ENCODE peak calls at places on chromosomes 3 and 15, in eight cellular contexts. E is fibroblast of lung, K is uterus, J is lower lobe of right lung, V is astrocyte, Y is pancreas, I is epithelial cell of esophagus, G is epithelial cell of proximal tubule. Q is an unnamed sample.

GRCh38 chr15:68277131-68277604 is 377 bp upstream of the FEM1B start:
- DNase-seq in E (peak), K (no peak), J (peak), V (peak), Y (no peak), I (peak), G (no peak), Q (no peak)

GRCh38 chr3:59374812-59375211 is 325.0 kb upstream of the CFAP20DC start:
- DNase-seq in E (no peak), K (no peak), J (no peak), V (no peak), Y (no peak), I (no peak), G (no peak), Q (no peak)

GRCh38 chr3:90145094-90145810 is 1037.8 kb downstream of the EPHA3 start:
- DNase-seq in E (no peak), K (no peak), J (no peak), V (no peak), Y (no peak), I (no peak), G (no peak), Q (no peak)

GRCh38 chr3:17287006-17287689 is 402.4 kb downstream of the PLCL2 start:
- DNase-seq in E (no peak), K (no peak), J (no peak), V (peak), Y (no peak), I (no peak), G (no peak), Q (no peak)

GRCh38 chr3:101829066-101829830 is 20.1 kb upstream of the NFKBIZ start:
- DNase-seq in E (peak), K (peak), J (no peak), V (peak), Y (no peak), I (no peak), G (no peak), Q (no peak)

GRCh38 chr3:159616234-159616825 is 372.3 kb upstream of the IL12A start:
- DNase-seq in E (peak), K (peak), J (peak), V (no peak), Y (no peak), I (peak), G (no peak), Q (no peak)

GRCh38 chr3:25471081-25471768 is 43.2 kb downstream of the RARB start:
- DNase-seq in E (peak), K (no peak), J (no peak), V (peak), Y (no peak), I (no peak), G (no peak), Q (no peak)

GRCh38 chr3:108090066-108090700 is 648 bp downstream of the CD47 start:
- DNase-seq in E (peak), K (peak), J (peak), V (peak), Y (no peak), I (peak), G (no peak), Q (no peak)

GRCh38 chr3:49899815-49900214 is 3.9 kb downstream of the MST1R start:
- DNase-seq in E (peak), K (no peak), J (no peak), V (no peak), Y (no peak), I (peak), G (no peak), Q (no peak)

GRCh38 chr15:48560321-48561051 is 85.0 kb downstream of the FBN1 start:
- DNase-seq in E (no peak), K (no peak), J (no peak), V (no peak), Y (no peak), I (no peak), G (no peak), Q (no peak)

GRCh38 chr15:52021892-52022540 is 3.0 kb downstream of the MAPK6 start:
- DNase-seq in E (no peak), K (no peak), J (no peak), V (no peak), Y (no peak), I (no peak), G (no peak), Q (no peak)

GRCh38 chr15:93088200-93088980 is 621 bp downstream of the RGMA start:
- DNase-seq in E (peak), K (peak), J (no peak), V (peak), Y (peak), I (peak), G (no peak), Q (no peak)

GRCh38 chr15:40477703-40478269 is 7.0 kb downstream of the CHST14 start:
- DNase-seq in E (no peak), K (no peak), J (no peak), V (no peak), Y (no peak), I (peak), G (no peak), Q (no peak)

GRCh38 chr3:66383998-66384745 is 116.7 kb downstream of the LRIG1 start:
- DNase-seq in E (no peak), K (no peak), J (no peak), V (no peak), Y (no peak), I (no peak), G (no peak), Q (no peak)

GRCh38 chr3:8767667-8768363 is 1.6 kb downstream of the OXTR start:
- DNase-seq in E (peak), K (no peak), J (no peak), V (peak), Y (peak), I (peak), G (no peak), Q (no peak)

GRCh38 chr3:133757701-133758319 is 11.6 kb downstream of the TF start:
- DNase-seq in E (no peak), K (no peak), J (no peak), V (no peak), Y (no peak), I (no peak), G (no peak), Q (no peak)

GRCh38 chr3:177602601-177603136 is 405.4 kb upstream of the TBL1XR1 start:
- DNase-seq in E (no peak), K (no peak), J (no peak), V (peak), Y (no peak), I (peak), G (no peak), Q (no peak)

GRCh38 chr15:35312355-35312754 is 227.3 kb upstream of the NANOGP8 start:
- DNase-seq in E (no peak), K (no peak), J (no peak), V (no peak), Y (no peak), I (no peak), G (no peak), Q (no peak)
- TF ChIP-seq CTCF in E (no peak), K (no peak), J (no peak), V (no peak), Y (no peak), I (no peak), G (no peak), Q (no peak)

GRCh38 chr3:73546961-73547360 is 77.8 kb downstream of the PDZRN3 start:
- DNase-seq in E (peak), K (no peak), J (no peak), V (peak), Y (no peak), I (peak), G (no peak), Q (peak)
- H3K4me3 ChIP-seq in E (no peak), K (no peak), J (no peak), V (peak), Y (no peak), I (no peak), G (no peak), Q (no peak)

GRCh38 chr3:184619348-184619747 is 57.8 kb downstream of the EPHB3 start:
- DNase-seq in E (no peak), K (no peak), J (no peak), V (no peak), Y (no peak), I (no peak), G (no peak), Q (no peak)
- TF ChIP-seq CTCF in E (no peak), K (no peak), J (no peak), V (no peak), Y (no peak), I (no peak), G (no peak), Q (no peak)

GRCh38 chr3:150419076-150419868 is 11.2 kb downstream of the TSC22D2 start:
- DNase-seq in E (no peak), K (no peak), J (no peak), V (peak), Y (no peak), I (no peak), G (no peak), Q (no peak)
- H3K4me3 ChIP-seq in E (peak), K (no peak), J (no peak), V (peak), Y (no peak), I (no peak), G (no peak), Q (no peak)

GRCh38 chr15:56887782-56888127 is 30.7 kb upstream of the TCF12 start:
- DNase-seq in E (no peak), K (no peak), J (no peak), V (no peak), Y (no peak), I (no peak), G (no peak), Q (no peak)

GRCh38 chr15:56879502-56879901 is 38.9 kb upstream of the TCF12 start:
- DNase-seq in E (no peak), K (no peak), J (no peak), V (no peak), Y (no peak), I (no peak), G (no peak), Q (no peak)

GRCh38 chr15:56886878-56887781 is 31.3 kb upstream of the TCF12 start:
- DNase-seq in E (peak), K (peak), J (peak), V (peak), Y (peak), I (peak), G (peak), Q (peak)

GRCh38 chr15:56886450-56886856 is 32.0 kb upstream of the TCF12 start:
- DNase-seq in E (no peak), K (no peak), J (no peak), V (no peak), Y (peak), I (no peak), G (no peak), Q (no peak)

GRCh38 chr15:56883088-56883487 is 35.4 kb upstream of the TCF12 start:
- DNase-seq in E (no peak), K (no peak), J (no peak), V (no peak), Y (no peak), I (no peak), G (no peak), Q (no peak)
- TF ChIP-seq CTCF in E (no peak), K (no peak), J (no peak), V (no peak), Y (no peak), I (no peak), G (no peak), Q (no peak)

Q was measured in kidney epithelial cell.